ENCODE peak calls at places on chromosome 3, in ten cellular contexts. M is EL; X is OCI-LY7; Q is bronchial epithelial cell; L is NCI-H1092 treated with DMSO at 0.1 percent for 48 hours; G is iris pigment epithelial cell; N is A549; H is stimulated activated CD8-positive, alpha-beta memory T cell treated with anti-CD3 and anti-CD28 coated beads, Interleukin-4, amount 100 ng/mL, for 1 hour; Y is stimulated activated CD4-positive, alpha-beta T cell treated with anti-CD3 and anti-CD28 coated beads, Interleukin-4, amount 100 ng/mL, for 24 hours; J is DND-41. V is an unnamed sample.

GRCh38 chr3:52534281-52535183 is 875 bp upstream of the NT5DC2 start:
- DNase-seq in J (no peak), Q (peak; percentile 46), H (no peak), L (peak; percentile 54), N (no peak), M (peak; percentile 60), X (peak; percentile 64), G (peak; percentile 37), Y (no peak), V (peak; percentile 59)

GRCh38 chr3:191324936-191325335 is 4.3 kb upstream of the CCDC50 start:
- DNase-seq in X (no peak), Y (no peak), G (peak; percentile 72), Q (peak; percentile 64), J (no peak), H (no peak), M (no peak), N (no peak), L (no peak), V (no peak)

GRCh38 chr3:141418751-141419150 is 50.4 kb downstream of the ZBTB38 start:
- DNase-seq in G (no peak), L (no peak), Q (no peak), Y (no peak), J (no peak), H (no peak), X (no peak), M (no peak), N (no peak), V (no peak)

GRCh38 chr3:14133188-14133800 is 8.4 kb downstream of the TMEM43 start:
- DNase-seq in Y (no peak), Q (no peak), J (no peak), H (no peak), X (no peak), M (no peak), G (no peak), N (no peak), L (no peak), V (no peak)

GRCh38 chr3:126180477-126181397 is at the start of gene ALDH1L1:
- DNase-seq in Q (peak; percentile 57), Y (no peak), N (no peak), J (no peak), L (no peak), M (peak; percentile 69), G (peak; percentile 59), X (no peak), H (no peak), V (peak; percentile 43)

GRCh38 chr3:16768956-16769355 is 115.8 kb upstream of the PLCL2 start:
- DNase-seq in X (no peak), Q (no peak), H (no peak), Y (no peak), L (no peak), M (peak; percentile 53), G (peak; percentile 30), J (no peak), N (no peak), V (no peak)

GRCh38 chr3:82132210-82133069 is 371.0 kb upstream of the GBE1 start:
- DNase-seq in X (no peak), M (no peak), G (no peak), Q (no peak), N (no peak), H (no peak), L (no peak), J (no peak), Y (no peak), V (no peak)

GRCh38 chr3:178084938-178085816 is 451.1 kb upstream of the KCNMB2 start:
- DNase-seq in Y (peak; percentile 35), H (peak; percentile 2), L (peak; percentile 97), J (peak; percentile 82), G (peak; percentile 95), X (no peak), Q (no peak), N (no peak), M (no peak), V (peak; percentile 92)

GRCh38 chr3:17749705-17750293 is 7.4 kb upstream of the TBC1D5 start:
- DNase-seq in J (no peak), L (no peak), X (no peak), M (no peak), Q (no peak), Y (no peak), G (no peak), N (no peak), H (no peak), V (no peak)